ENCODE peak calls at places on chromosomes 6 and 20, in ten cellular contexts. O, Y, P, E, A, C, Q, N, G and V are unnamed samples.

GRCh38 chr6:133431031-133431430 is 189.9 kb downstream of the EYA4 start:
- DNase-seq in G (no peak), O (peak; percentile 41), N (no peak), Q (no peak), Y (no peak), E (no peak), P (no peak), C (no peak), A (no peak), V (no peak)

GRCh38 chr6:128519931-128520435 is 416 bp downstream of the PTPRK start:
- DNase-seq in E (no peak), N (peak; percentile 61), P (no peak), C (no peak), G (no peak), A (peak; percentile 52), Y (peak; percentile 73), Q (no peak), O (peak; percentile 61), V (peak; percentile 80)

GRCh38 chr6:4441981-4442434 is 306.6 kb upstream of the ECI2 start:
- DNase-seq in G (no peak), P (no peak), E (peak; percentile 6), O (no peak), A (no peak), Q (no peak), C (no peak), Y (no peak), N (no peak), V (no peak)

GRCh38 chr20:31835977-31836852 is 9.2 kb downstream of the FOXS1 start:
- DNase-seq in N (peak; percentile 86), Y (peak; percentile 71), C (peak; percentile 51), O (no peak), Q (no peak), P (peak; percentile 75), A (no peak), G (peak; percentile 50), E (peak; percentile 90), V (peak; percentile 85)

GRCh38 chr6:2828629-2829028 is 13.0 kb downstream of the SERPINB1 start:
- DNase-seq in E (no peak), P (no peak), C (no peak), O (no peak), N (no peak), Q (no peak), G (no peak), Y (no peak), A (no peak), V (no peak)

GRCh38 chr20:57198359-57199072 is 67.9 kb downstream of the BMP7 start:
- DNase-seq in E (no peak), P (peak; percentile 62), N (no peak), Y (no peak), A (no peak), Q (no peak), G (no peak), O (peak; percentile 40), C (no peak), V (no peak)

GRCh38 chr6:11527274-11527870 is 10.2 kb upstream of the TMEM170B start:
- DNase-seq in P (no peak), Y (peak; percentile 61), O (no peak), A (no peak), E (no peak), N (no peak), Q (no peak), G (no peak), C (no peak), V (no peak)

GRCh38 chr20:43994486-43995100 is 79.9 kb downstream of the TOX2 start:
- DNase-seq in N (no peak), O (no peak), A (no peak), P (no peak), Y (peak; percentile 31), G (no peak), Q (no peak), C (no peak), E (no peak), V (no peak)

GRCh38 chr20:33516882-33517281 is 27.0 kb downstream of the CBFA2T2 start:
- DNase-seq in Q (no peak), O (no peak), G (no peak), A (no peak), E (peak; percentile 73), Y (peak; percentile 22), P (no peak), N (no peak), C (no peak), V (no peak)

GRCh38 chr6:143107440-143107839 is 46.8 kb downstream of the AIG1 start:
- DNase-seq in Q (no peak), Y (no peak), C (no peak), G (no peak), A (no peak), P (no peak), E (no peak), O (no peak), N (no peak), V (no peak)

GRCh38 chr20:22929661-22930060 is 105.5 kb upstream of the SSTR4 start:
- DNase-seq in A (no peak), E (no peak), C (no peak), Q (no peak), Y (no peak), P (no peak), N (no peak), O (no peak), G (no peak), V (no peak)

GRCh38 chr20:46934746-46935283 is 40.2 kb downstream of the EYA2 start:
- DNase-seq in G (no peak), Q (no peak), O (no peak), C (no peak), P (no peak), A (no peak), Y (no peak), N (no peak), E (no peak), V (no peak)

GRCh38 chr6:148831531-148831930 is 84.7 kb downstream of the UST start:
- DNase-seq in A (no peak), N (no peak), O (no peak), Y (peak; percentile 19), Q (no peak), G (no peak), C (no peak), E (no peak), P (no peak), V (no peak)

GRCh38 chr6:130598021-130598989 is 228.9 kb upstream of the SMLR1 start:
- DNase-seq in O (no peak), G (no peak), N (no peak), C (no peak), E (no peak), A (no peak), Q (no peak), Y (peak; percentile 36), P (no peak), V (no peak)

GRCh38 chr6:151108548-151108947 is 131.2 kb upstream of the AKAP12 start:
- DNase-seq in Q (no peak), N (no peak), Y (no peak), A (no peak), O (peak; percentile 27), E (no peak), G (no peak), P (no peak), C (no peak), V (no peak)

GRCh38 chr6:34132486-34133185 is 13.3 kb downstream of the GRM4 start:
- DNase-seq in C (no peak), A (peak; percentile 71), P (peak; percentile 7), G (no peak), E (peak; percentile 61), Q (no peak), N (no peak), O (peak; percentile 88), Y (peak; percentile 57), V (no peak)

GRCh38 chr6:89501239-89501638 is 68.3 kb downstream of the ANKRD6 start:
- DNase-seq in O (peak; percentile 88), Q (no peak), C (no peak), G (no peak), E (no peak), P (no peak), Y (no peak), A (no peak), N (no peak), V (no peak)

GRCh38 chr20:31474097-31474436 is 860 bp downstream of the DEFB124 start:
- DNase-seq in Y (no peak), Q (no peak), P (no peak), N (no peak), E (no peak), A (no peak), O (no peak), G (no peak), C (no peak), V (no peak)

GRCh38 chr6:8215631-8216030 is 113.3 kb upstream of the EEF1E1 start:
- DNase-seq in P (no peak), E (peak; percentile 46), Q (no peak), N (no peak), G (no peak), A (no peak), O (no peak), C (no peak), Y (peak; percentile 32), V (no peak)

GRCh38 chr6:57104350-57104749 is 14.4 kb downstream of the ZNF451 start:
- DNase-seq in G (no peak), Y (no peak), Q (no peak), E (no peak), O (no peak), A (no peak), P (no peak), N (no peak), C (no peak), V (no peak)

GRCh38 chr6:169145476-169145875 is 108.2 kb downstream of the THBS2 start:
- DNase-seq in Y (no peak), O (no peak), A (no peak), Q (no peak), G (no peak), P (peak; percentile 46), C (no peak), E (no peak), N (no peak), V (no peak)

GRCh38 chr20:45445805-45446562 is 23.6 kb upstream of the WFDC2 start:
- DNase-seq in Y (peak; percentile 26), P (no peak), G (no peak), E (peak; percentile 33), C (no peak), N (no peak), Q (no peak), O (peak; percentile 75), A (peak; percentile 43), V (no peak)

GRCh38 chr20:44709380-44709779 is 5.8 kb upstream of the CCN5 start:
- DNase-seq in G (no peak), P (no peak), N (no peak), O (no peak), Q (no peak), C (no peak), Y (no peak), E (no peak), A (no peak), V (no peak)

GRCh38 chr6:138107752-138108592 is 753 bp upstream of the PERP start:
- DNase-seq in Q (no peak), A (peak; percentile 28), O (peak; percentile 59), C (no peak), E (peak; percentile 47), P (no peak), G (no peak), N (no peak), Y (no peak), V (peak; percentile 66)